ENCODE peak calls at places on chromosome 3, in four cellular contexts. X is germinal center, Y is DMS153, T is Calu3. W is an unnamed sample.
A peak's percentile ranks its signal among the peaks of the same experiment; 100 is the strongest.

GRCh38 chr3:43910750-43911149 is 220.0 kb downstream of the ABHD5 start:
- DNase-seq in T (no peak), X (no peak), Y (no peak), W (no peak)

GRCh38 chr3:176521531-176522175 is 675.6 kb downstream of the TBL1XR1 start:
- DNase-seq in Y (no peak), X (no peak), T (no peak), W (no peak)

GRCh38 chr3:25257026-25257425 is 171.0 kb upstream of the RARB start:
- DNase-seq in T (no peak), X (no peak), Y (no peak), W (no peak)

GRCh38 chr3:46393011-46393410 is 13.9 kb downstream of the CCR5AS start:
- DNase-seq in X (no peak), T (no peak), Y (no peak), W (no peak)

GRCh38 chr3:135262441-135262840 is 467.4 kb downstream of the EPHB1 start:
- DNase-seq in X (no peak), T (no peak), Y (no peak), W (no peak)

GRCh38 chr3:172009736-172010254 is 29.6 kb upstream of the FNDC3B start:
- DNase-seq in Y (peak; percentile 67), X (no peak), T (no peak), W (no peak)

GRCh38 chr3:24493951-24494615 is 567 bp downstream of the THRB start:
- DNase-seq in X (peak; percentile 51), T (peak; percentile 58), Y (no peak), W (peak; percentile 16)

GRCh38 chr3:15148614-15149013 is 49.7 kb upstream of the RBSN start:
- DNase-seq in T (peak; percentile 3), X (no peak), Y (no peak), W (no peak)

GRCh38 chr3:181782306-181782924 is 70.7 kb downstream of the SOX2 start:
- DNase-seq in X (no peak), Y (no peak), T (no peak), W (no peak)

GRCh38 chr3:66453525-66454463 is 47.0 kb downstream of the LRIG1 start:
- DNase-seq in X (no peak), Y (no peak), T (no peak), W (no peak)

GRCh38 chr3:117921908-117922456 is 1112.7 kb downstream of the IGSF11 start:
- DNase-seq in T (no peak), X (no peak), Y (no peak), W (no peak)

GRCh38 chr3:161893972-161894371 is 397.4 kb downstream of the OTOL1 start:
- DNase-seq in T (no peak), X (no peak), Y (no peak), W (no peak)

GRCh38 chr3:64232821-64233220 is 7.6 kb upstream of the PRICKLE2 start:
- DNase-seq in T (no peak), Y (no peak), X (no peak), W (no peak)

GRCh38 chr3:146881366-146881765 is 276.2 kb upstream of the PLSCR5 start:
- DNase-seq in Y (no peak), X (no peak), T (no peak), W (no peak)

GRCh38 chr3:145899229-145899628 is 261.8 kb downstream of the PLOD2 start:
- DNase-seq in X (no peak), Y (no peak), T (no peak), W (no peak)

GRCh38 chr3:134008630-134009156 is 21.0 kb downstream of the SLCO2A1 start:
- DNase-seq in Y (no peak), X (no peak), T (no peak), W (no peak)

GRCh38 chr3:4071481-4072184 is 231.5 kb upstream of the SETMAR start:
- DNase-seq in X (no peak), T (no peak), Y (peak; percentile 6), W (no peak)

GRCh38 chr3:156702367-156702766 is 28.0 kb downstream of the TIPARP start:
- DNase-seq in X (no peak), Y (no peak), T (no peak), W (no peak)

GRCh38 chr3:149179225-149179624 is 42.4 kb downstream of the CP start:
- DNase-seq in X (no peak), Y (no peak), T (no peak), W (no peak)

GRCh38 chr3:111714305-111714704 is 119.2 kb upstream of the ZBED2 start:
- DNase-seq in X (no peak), T (no peak), Y (no peak), W (no peak)

GRCh38 chr3:124316034-124316287 is 324.0 kb upstream of the ROPN1 start:
- DNase-seq in Y (no peak), T (no peak), X (no peak), W (no peak)

GRCh38 chr3:100852882-100853281 is 140.3 kb downstream of the ABI3BP start:
- DNase-seq in T (no peak), Y (no peak), X (no peak), W (no peak)

GRCh38 chr3:151576524-151576923 is 115.7 kb upstream of the IGSF10 start:
- DNase-seq in X (no peak), Y (no peak), T (no peak), W (no peak)

GRCh38 chr3:160413613-160414248 is 14.3 kb downstream of the SMC4 start:
- DNase-seq in Y (peak; percentile 14), T (peak; percentile 89), X (peak; percentile 72), W (peak; percentile 63)

GRCh38 chr3:129015388-129016105 is 14.4 kb downstream of the EFCC1 start:
- DNase-seq in T (no peak), X (no peak), Y (no peak), W (no peak)

GRCh38 chr3:194386066-194386465 is 13.0 kb downstream of the GP5 start:
- DNase-seq in X (no peak), T (no peak), Y (no peak), W (no peak)

GRCh38 chr3:157261000-157261399 is 101.1 kb upstream of the CCNL1 start:
- DNase-seq in X (no peak), Y (no peak), T (no peak), W (no peak)

GRCh38 chr3:23062582-23062981 is 140.5 kb upstream of the UBE2E2 start:
- DNase-seq in T (no peak), Y (no peak), X (no peak), W (no peak)

GRCh38 chr3:39277893-39278615 is 1.8 kb downstream of the CX3CR1 start:
- DNase-seq in X (no peak), Y (no peak), T (no peak), W (no peak)